ENCODE peak calls at places on chromosome 2, in eight cellular contexts. X is AG08396; F is anterior cingulate cortex; N is fibroblast of pulmonary artery; R is HTR-8/SVneo; Q is psoas muscle; P is K562; S is stimulated activated CD4-positive, alpha-beta T cell treated with anti-CD3 and anti-CD28 coated beads, Interleukin-2, amount 100 ng/mL, for 48 hours. W is an unnamed sample.

GRCh38 chr2:75309596-75310290 is 110.4 kb upstream of the TACR1 start:
- DNase-seq in X (no peak), F (no peak), N (no peak), R (no peak), Q (no peak), P (no peak), S (no peak), W (no peak)

GRCh38 chr2:241855245-241855887 is 3.3 kb downstream of the PDCD1 start:
- DNase-seq in X (no peak), F (no peak), N (no peak), R (no peak), Q (no peak), P (no peak), S (no peak), W (peak; percentile 75)

GRCh38 chr2:84980263-84980983 is 9.5 kb downstream of the KCMF1 start:
- DNase-seq in X (no peak), F (no peak), N (no peak), R (no peak), Q (no peak), P (no peak), S (no peak), W (no peak)

GRCh38 chr2:11710632-11711381 is 35.6 kb upstream of the LPIN1 start:
- DNase-seq in X (no peak), F (no peak), N (peak; percentile 31), R (no peak), Q (no peak), P (no peak), S (no peak), W (no peak)

GRCh38 chr2:204010611-204011560 is 74.3 kb downstream of the ICOS start:
- DNase-seq in X (no peak), F (no peak), N (no peak), R (no peak), Q (no peak), P (no peak), S (no peak), W (no peak)

GRCh38 chr2:134718095-134718955 is 475 bp downstream of the TMEM163 start:
- DNase-seq in X (peak; percentile 31), F (no peak), N (no peak), R (no peak), Q (peak; percentile 21), P (no peak), S (no peak), W (no peak)

GRCh38 chr2:38601463-38602135 is 1.1 kb downstream of the HNRNPLL start:
- DNase-seq in X (no peak), F (no peak), N (peak; percentile 57), R (no peak), Q (no peak), P (no peak), S (no peak), W (no peak)

GRCh38 chr2:37855283-37856041 is 69.6 kb upstream of the RMDN2 start:
- DNase-seq in X (no peak), F (no peak), N (peak; percentile 45), R (no peak), Q (peak; percentile 35), P (no peak), S (no peak), W (peak; percentile 55)

GRCh38 chr2:103005386-103005785 is 243.6 kb downstream of the TMEM182 start:
- DNase-seq in X (no peak), F (no peak), N (no peak), R (no peak), Q (no peak), P (no peak), S (no peak), W (no peak)

GRCh38 chr2:200525882-200526651 is at the start of gene SGO2:
- DNase-seq in X (peak; percentile 95), F (peak; percentile 93), N (peak; percentile 92), R (peak; percentile 91), Q (peak; percentile 94), P (peak; percentile 92), S (peak; percentile 90), W (peak; percentile 97)

GRCh38 chr2:183037281-183037659 is 987 bp downstream of the NCKAP1 start:
- DNase-seq in X (peak; percentile 37), F (no peak), N (peak; percentile 38), R (peak; percentile 17), Q (no peak), P (no peak), S (no peak), W (peak; percentile 62)

GRCh38 chr2:147715807-147716206 is 129.0 kb upstream of the ACVR2A start:
- DNase-seq in X (no peak), F (no peak), N (no peak), R (no peak), Q (no peak), P (no peak), S (no peak), W (no peak)

GRCh38 chr2:200596774-200597173 is 11.0 kb downstream of the AOX1 start:
- DNase-seq in X (no peak), F (no peak), N (no peak), R (no peak), Q (no peak), P (no peak), S (no peak), W (no peak)

GRCh38 chr2:33650171-33650570 is 51.1 kb upstream of the FAM98A start:
- DNase-seq in X (no peak), F (no peak), N (no peak), R (no peak), Q (no peak), P (no peak), S (no peak), W (no peak)

GRCh38 chr2:201151127-201152074 is 31.5 kb upstream of the CASP10 start:
- DNase-seq in X (peak; percentile 51), F (no peak), N (peak; percentile 90), R (peak; percentile 84), Q (no peak), P (no peak), S (no peak), W (no peak)

GRCh38 chr2:157858846-157859245 is 17.3 kb downstream of the ACVR1 start:
- DNase-seq in X (no peak), F (no peak), N (no peak), R (no peak), Q (no peak), P (no peak), S (no peak), W (no peak)

GRCh38 chr2:239500915-239501630 is 100.3 kb upstream of the HDAC4 start:
- DNase-seq in X (no peak), F (no peak), N (no peak), R (no peak), Q (no peak), P (no peak), S (no peak), W (no peak)

GRCh38 chr2:231332388-231332787 is 63.1 kb upstream of the B3GNT7 start:
- DNase-seq in X (no peak), F (no peak), N (no peak), R (no peak), Q (no peak), P (no peak), S (no peak), W (no peak)

GRCh38 chr2:2902551-2903216 is 474.9 kb downstream of the EIPR1 start:
- DNase-seq in X (no peak), F (no peak), N (no peak), R (no peak), Q (no peak), P (no peak), S (no peak), W (no peak)